ENCODE peak calls at places on chromosomes 7 and 10, in six cellular contexts. Y, M, U, T, A and F are unnamed samples.

GRCh38 chr7:2527505-2528464 is 8.2 kb downstream of the LFNG start:
- DNase-seq in Y (peak), M (no peak), U (peak), T (no peak), A (peak), F (peak)

GRCh38 chr10:112915590-112916572 is 34.2 kb upstream of the TCF7L2 start:
- DNase-seq in Y (peak), M (no peak), U (peak), T (no peak), A (no peak), F (no peak)

GRCh38 chr7:151339651-151340377 is 1.8 kb upstream of the NUB1 start:
- DNase-seq in Y (no peak), M (no peak), U (no peak), T (no peak), A (peak), F (peak)

GRCh38 chr10:109025187-109025586 is 898.1 kb downstream of the XPNPEP1 start:
- DNase-seq in Y (no peak), M (no peak), U (no peak), T (no peak), A (peak), F (no peak)

GRCh38 chr10:8369666-8370065 is 315.2 kb downstream of the GATA3 start:
- DNase-seq in Y (no peak), M (no peak), U (no peak), T (no peak), A (no peak), F (no peak)

GRCh38 chr10:121073743-121074142 is 222.6 kb downstream of the WDR11 start:
- DNase-seq in Y (peak), M (no peak), U (no peak), T (no peak), A (no peak), F (no peak)

GRCh38 chr7:21944616-21945373 is 904 bp downstream of the CDCA7L start:
- DNase-seq in Y (no peak), M (no peak), U (peak), T (peak), A (peak), F (peak)

GRCh38 chr7:99386584-99387238 is 12.2 kb downstream of the ARPC1B start:
- DNase-seq in Y (no peak), M (no peak), U (peak), T (no peak), A (peak), F (peak)

GRCh38 chr7:32679192-32679591 is 183.9 kb downstream of the AVL9 start:
- DNase-seq in Y (no peak), M (no peak), U (no peak), T (no peak), A (no peak), F (no peak)

GRCh38 chr7:69781412-69781846 is 183.2 kb downstream of the AUTS2 start:
- DNase-seq in Y (no peak), M (no peak), U (peak), T (no peak), A (no peak), F (no peak)

GRCh38 chr7:129368389-129368986 is 65.7 kb upstream of the STRIP2 start:
- DNase-seq in Y (no peak), M (no peak), U (no peak), T (no peak), A (no peak), F (no peak)

GRCh38 chr7:84941291-84941690 is 245.6 kb downstream of the SEMA3D start:
- DNase-seq in Y (no peak), M (no peak), U (no peak), T (no peak), A (no peak), F (no peak)

GRCh38 chr7:99235925-99236324 is 28.0 kb upstream of the KPNA7 start:
- DNase-seq in Y (no peak), M (no peak), U (no peak), T (no peak), A (no peak), F (no peak)

GRCh38 chr10:120457431-120458172 is 575 bp downstream of the PLPP4 start:
- DNase-seq in Y (no peak), M (no peak), U (peak), T (no peak), A (no peak), F (no peak)

GRCh38 chr7:148819697-148820332 is 64.3 kb downstream of the EZH2 start:
- DNase-seq in Y (no peak), M (no peak), U (peak), T (no peak), A (no peak), F (no peak)

GRCh38 chr10:37442882-37443281 is 317.5 kb downstream of the ANKRD30A start:
- DNase-seq in Y (no peak), M (no peak), U (no peak), T (no peak), A (no peak), F (no peak)

GRCh38 chr10:47370878-47371277 is 13.2 kb downstream of the ZNF488 start:
- DNase-seq in Y (peak), M (no peak), U (no peak), T (no peak), A (no peak), F (no peak)

GRCh38 chr7:32890010-32890552 is 1.5 kb downstream of the KBTBD2 start:
- DNase-seq in Y (no peak), M (no peak), U (peak), T (no peak), A (peak), F (peak)

GRCh38 chr7:85222522-85222921 is 35.7 kb upstream of the SEMA3D start:
- DNase-seq in Y (no peak), M (no peak), U (no peak), T (no peak), A (no peak), F (no peak)

GRCh38 chr10:127552446-127552845 is 3.3 kb downstream of the NPS start:
- DNase-seq in Y (no peak), M (no peak), U (no peak), T (no peak), A (no peak), F (no peak)

GRCh38 chr7:137469858-137470257 is 126.3 kb upstream of the PTN start:
- DNase-seq in Y (no peak), M (no peak), U (no peak), T (no peak), A (no peak), F (no peak)